ENCODE peak calls at places on chromosomes 7 and 10, in nine cellular contexts. Y is CD8-positive, alpha-beta T cell; M is stomach; S is heart right ventricle; G is HCT116; Z is prostate gland; D is lower lobe of right lung; A is mesenchymal stem cell; E is naive thymus-derived CD4-positive, alpha-beta T cell. N is an unnamed sample. For H3K4me1, the result is how much of the 10 kb centered on the place peaks cover.

GRCh38 chr10:86795353-86795752 is 38.9 kb downstream of the BMPR1A start:
- DNase-seq in Y (no peak), M (no peak), S (no peak), G (peak), Z (no peak), D (no peak), A (peak), E (no peak), N (peak)

GRCh38 chr10:83871486-83872081 is 267.7 kb upstream of the GHITM start:
- DNase-seq in Y (peak), M (peak), S (peak), G (peak), Z (peak), D (peak), A (peak), E (peak), N (peak)

GRCh38 chr7:21585070-21585724 is 42.4 kb downstream of the DNAH11 start:
- DNase-seq in Y (no peak), M (no peak), S (no peak), G (no peak), Z (no peak), D (no peak), A (no peak), E (no peak), N (no peak)

GRCh38 chr10:96585726-96586418 is 940 bp downstream of the TM9SF3 start:
- DNase-seq in Y (peak), M (no peak), S (no peak), G (no peak), Z (peak), D (no peak), A (peak), E (peak), N (no peak)

GRCh38 chr10:119657725-119658124 is 6.5 kb downstream of the BAG3 start:
- DNase-seq in Y (no peak), M (no peak), S (no peak), G (no peak), Z (peak), D (no peak), A (peak), E (no peak), N (no peak)

GRCh38 chr7:99120503-99120902 is 23.4 kb downstream of the SMURF1 start:
- DNase-seq in Y (no peak), M (no peak), S (no peak), G (no peak), Z (no peak), D (no peak), A (peak), E (no peak), N (no peak)

GRCh38 chr10:119759832-119760231 is 34.0 kb downstream of the INPP5F start:
- DNase-seq in Y (no peak), M (no peak), S (no peak), G (no peak), Z (no peak), D (no peak), A (peak), E (no peak), N (no peak)

GRCh38 chr10:29859521-29860130 is 199.8 kb downstream of the JCAD start:
- DNase-seq in Y (no peak), M (no peak), S (no peak), G (no peak), Z (no peak), D (no peak), A (no peak), E (no peak), N (no peak)

GRCh38 chr10:122013311-122013780 is 24.4 kb downstream of the TACC2 start:
- DNase-seq in Y (no peak), M (peak), S (peak), G (no peak), Z (no peak), D (no peak), A (no peak), E (no peak), N (no peak)

DNA sequence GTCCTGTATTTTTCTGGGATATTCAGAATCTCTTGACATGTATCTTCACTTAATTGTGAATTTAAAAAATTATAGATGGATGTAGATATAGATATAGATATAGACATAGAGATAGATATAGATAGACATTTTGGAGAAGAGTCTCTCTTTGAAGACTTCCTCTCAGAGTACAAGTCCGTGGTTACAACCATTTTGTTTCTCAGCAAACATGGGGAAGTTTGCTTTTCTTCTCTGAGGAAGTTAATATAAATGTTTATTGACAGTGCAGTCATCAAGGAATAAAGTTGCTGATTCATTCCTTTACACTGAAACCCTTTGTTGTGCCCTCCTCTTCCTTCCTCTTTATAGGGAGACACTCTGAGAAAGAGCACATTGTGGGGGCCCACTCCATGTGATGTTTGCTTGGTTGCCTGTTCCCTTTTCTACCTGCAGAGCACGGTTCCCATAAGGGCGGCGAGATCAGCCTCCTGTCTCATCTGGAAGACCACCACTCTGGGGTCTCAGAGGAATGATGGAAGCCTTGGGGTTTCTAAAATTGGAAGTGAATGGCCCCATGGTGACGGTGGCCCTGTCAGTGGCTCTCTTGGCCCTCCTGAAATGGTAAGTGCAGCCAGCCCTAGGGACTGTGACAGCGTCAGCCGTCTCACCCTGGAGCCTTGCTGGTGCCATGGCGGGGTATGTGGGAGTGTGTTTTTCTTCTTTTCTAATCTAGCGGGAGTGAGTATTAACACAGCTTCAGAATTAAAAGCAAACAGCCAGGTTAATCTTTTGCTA is at the start of gene TBXAS1:
- DNase-seq in Y (no peak), M (peak), S (no peak), G (no peak), Z (peak), D (peak), A (no peak), E (peak), N (no peak)
- H3K4me3 ChIP-seq in Y (no peak), M (peak), S (no peak), G (no peak), Z (peak), D (peak), A (no peak), E (no peak), N (no peak)

DNA sequence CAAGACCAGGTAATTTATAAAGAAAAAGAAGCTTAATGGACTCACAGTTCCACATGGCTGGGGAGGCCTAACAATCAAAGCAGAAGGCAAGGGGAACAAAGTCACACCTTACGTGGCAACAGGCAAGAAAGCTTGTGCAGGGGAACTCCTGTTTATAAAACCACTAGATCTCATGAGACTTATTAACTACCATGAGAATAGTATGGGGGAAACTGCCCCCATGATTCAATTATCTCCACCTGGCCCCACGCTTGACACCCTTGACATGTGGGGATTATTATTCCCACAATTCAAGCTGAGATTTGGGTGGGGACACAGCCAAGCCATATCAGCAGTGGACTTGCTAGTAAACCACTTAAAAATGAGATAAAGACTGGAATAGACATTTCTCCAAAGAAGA is 451.7 kb downstream of the DNAJB9 start:
- DNase-seq in Y (no peak), M (no peak), S (no peak), G (no peak), Z (no peak), D (no peak), A (no peak), E (no peak), N (no peak)
- H3K4me1 ChIP-seq in Y (under half), M (under half), S (under half), G (under half), Z (under half), D (under half), A (under half), E (under half), N (under half)

GRCh38 chr7:19107142-19107391 is 10.4 kb downstream of the TWIST1 start:
- DNase-seq in Y (no peak), M (no peak), S (no peak), G (no peak), Z (no peak), D (no peak), A (no peak), E (no peak), N (no peak)
- H3K4me3 ChIP-seq in Y (no peak), M (peak), S (peak), G (no peak), Z (peak), D (peak), A (peak), E (no peak), N (no peak)

GRCh38 chr7:659996-660395 is 66.5 kb upstream of the DNAAF5 start:
- DNase-seq in Y (no peak), M (no peak), S (no peak), G (no peak), Z (no peak), D (peak), A (no peak), E (no peak), N (no peak)
- H3K4me1 ChIP-seq in Y (under half), M (under half), S (under half), G (under half), Z (under half), D (under half), A (under half), E (under half), N (under half)

GRCh38 chr7:38872202-38872601 is 36.8 kb downstream of the VPS41 start:
- DNase-seq in Y (no peak), M (no peak), S (no peak), G (no peak), Z (no peak), D (no peak), A (no peak), E (no peak), N (no peak)
- H3K4me3 ChIP-seq in Y (no peak), M (no peak), S (no peak), G (no peak), Z (no peak), D (no peak), A (no peak), E (no peak), N (no peak)

N was measured in iPS DF 6.9.